ENCODE peak calls at places on chromosomes 6 and 20, in six cellular contexts. R, Z, P, D, K and Y are unnamed samples.

GRCh38 chr6:106486236-106486635 is 125.7 kb downstream of the CRYBG1 start:
- DNase-seq in P (no peak), K (no peak), Z (no peak), D (no peak), R (no peak), Y (no peak)

GRCh38 chr20:9611921-9612320 is 97.5 kb downstream of the LAMP5 start:
- DNase-seq in D (no peak), R (no peak), Z (no peak), K (no peak), P (no peak), Y (no peak)

GRCh38 chr6:143325379-143326140 is 124.9 kb downstream of the ADAT2 start:
- DNase-seq in D (no peak), R (peak; percentile 39), Z (no peak), P (no peak), K (no peak), Y (no peak)

GRCh38 chr20:33992145-33992922 is 1.4 kb upstream of the RALY start:
- DNase-seq in P (no peak), D (no peak), K (no peak), Z (no peak), R (peak; percentile 54), Y (peak; percentile 15)

GRCh38 chr6:16239798-16240123 is 1.4 kb downstream of the GMPR start:
- DNase-seq in Z (no peak), P (no peak), D (no peak), R (peak; percentile 49), K (no peak), Y (no peak)

GRCh38 chr6:30325150-30325872 is 1.4 kb upstream of the TRIM39 start:
- DNase-seq in D (peak; percentile 83), Z (no peak), K (no peak), R (peak; percentile 49), P (no peak), Y (no peak)

GRCh38 chr6:99745651-99746050 is 139.0 kb downstream of the PRDM13 start:
- DNase-seq in P (no peak), K (no peak), D (no peak), Z (no peak), R (no peak), Y (no peak)

GRCh38 chr6:130713144-130713543 is 114.1 kb upstream of the SMLR1 start:
- DNase-seq in R (no peak), P (no peak), Z (no peak), D (peak; percentile 28), K (no peak), Y (no peak)

GRCh38 chr6:20252311-20252710 is 40.0 kb upstream of the MBOAT1 start:
- DNase-seq in D (no peak), Z (no peak), P (no peak), K (no peak), R (no peak), Y (no peak)

GRCh38 chr6:27617700-27618689 is 145.1 kb upstream of the ZNF184 start:
- DNase-seq in P (no peak), D (peak; percentile 65), Z (no peak), K (no peak), R (peak; percentile 9), Y (no peak)

DNA sequence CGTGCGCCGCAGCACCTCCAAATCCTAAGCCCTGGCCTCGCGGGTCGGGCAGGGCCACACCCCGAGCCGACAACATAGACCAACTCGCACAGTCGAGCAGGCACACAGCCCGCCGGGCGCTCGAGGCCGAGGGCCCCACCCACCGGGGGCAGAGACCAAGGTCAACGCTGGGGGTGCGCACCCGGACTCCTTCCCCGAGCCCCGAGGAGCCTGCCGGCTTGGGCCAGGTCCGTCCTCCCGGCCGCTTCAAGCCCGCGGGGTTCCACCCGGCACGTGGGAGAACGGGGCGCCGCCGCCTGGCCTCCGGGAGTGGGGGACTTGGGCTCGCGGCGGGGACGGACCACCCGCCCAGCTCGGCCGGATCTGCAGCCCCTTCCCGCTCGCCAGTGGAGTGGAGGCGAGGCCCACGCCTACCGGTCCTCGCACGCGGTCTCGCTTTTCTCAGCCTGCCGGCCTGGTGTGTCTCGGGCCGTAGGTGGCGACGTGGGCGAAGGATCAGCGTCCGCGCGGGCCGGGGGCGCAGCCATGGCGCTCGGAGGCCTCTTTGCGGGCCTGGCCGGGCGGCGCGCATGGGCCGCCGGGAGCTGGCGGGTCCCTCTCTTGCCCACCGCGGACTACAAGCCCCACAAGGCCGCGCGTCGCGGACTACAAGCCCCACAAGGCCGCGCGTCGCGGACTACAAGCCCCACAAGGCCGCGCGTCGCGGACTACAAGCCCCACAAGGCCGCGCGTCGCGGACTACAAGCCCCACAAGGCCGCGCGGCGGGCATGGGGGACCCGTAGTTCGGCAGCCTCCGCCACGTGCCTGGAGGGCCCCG is at the start of gene UCKL1:
- DNase-seq in R (peak; percentile 91), D (peak; percentile 96), Z (peak; percentile 96), K (peak; percentile 80), P (peak; percentile 98), Y (peak; percentile 93)
- TF ChIP-seq CTCF in R (no peak), D (no peak), Z (no peak), K (no peak), P (no peak), Y (no peak)

DNA sequence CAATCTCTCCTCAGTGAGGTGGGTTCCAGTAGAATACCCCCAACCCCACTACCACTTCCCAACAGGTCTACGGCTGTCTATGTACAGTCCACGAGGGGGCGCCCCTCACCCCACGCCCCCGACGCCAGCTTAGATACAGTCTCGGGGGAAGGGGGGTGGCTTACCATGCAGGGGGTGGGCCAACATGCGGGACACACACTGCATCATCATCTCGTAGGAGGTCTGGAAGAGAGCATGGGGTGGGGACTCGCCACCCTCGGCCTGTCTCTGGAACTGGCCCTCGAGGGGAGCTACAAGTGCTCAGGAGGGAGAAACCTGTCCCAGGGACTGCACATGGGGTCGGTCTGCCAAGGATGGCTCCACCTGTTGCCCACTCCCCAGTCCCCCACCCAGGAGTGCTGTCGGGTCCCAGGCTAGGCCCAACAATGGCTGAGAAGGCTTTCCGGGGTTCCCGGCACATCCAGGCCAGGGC is 8.5 kb downstream of the MTCH1 start:
- DNase-seq in Z (no peak), P (peak; percentile 66), R (no peak), D (no peak), K (no peak), Y (peak; percentile 51)
- H3K4me3 ChIP-seq in Z (no peak overlapping the region), P (no peak overlapping the region), R (no peak overlapping the region), D (no peak overlapping the region), K (no peak overlapping the region), Y (no peak overlapping the region)

DNA sequence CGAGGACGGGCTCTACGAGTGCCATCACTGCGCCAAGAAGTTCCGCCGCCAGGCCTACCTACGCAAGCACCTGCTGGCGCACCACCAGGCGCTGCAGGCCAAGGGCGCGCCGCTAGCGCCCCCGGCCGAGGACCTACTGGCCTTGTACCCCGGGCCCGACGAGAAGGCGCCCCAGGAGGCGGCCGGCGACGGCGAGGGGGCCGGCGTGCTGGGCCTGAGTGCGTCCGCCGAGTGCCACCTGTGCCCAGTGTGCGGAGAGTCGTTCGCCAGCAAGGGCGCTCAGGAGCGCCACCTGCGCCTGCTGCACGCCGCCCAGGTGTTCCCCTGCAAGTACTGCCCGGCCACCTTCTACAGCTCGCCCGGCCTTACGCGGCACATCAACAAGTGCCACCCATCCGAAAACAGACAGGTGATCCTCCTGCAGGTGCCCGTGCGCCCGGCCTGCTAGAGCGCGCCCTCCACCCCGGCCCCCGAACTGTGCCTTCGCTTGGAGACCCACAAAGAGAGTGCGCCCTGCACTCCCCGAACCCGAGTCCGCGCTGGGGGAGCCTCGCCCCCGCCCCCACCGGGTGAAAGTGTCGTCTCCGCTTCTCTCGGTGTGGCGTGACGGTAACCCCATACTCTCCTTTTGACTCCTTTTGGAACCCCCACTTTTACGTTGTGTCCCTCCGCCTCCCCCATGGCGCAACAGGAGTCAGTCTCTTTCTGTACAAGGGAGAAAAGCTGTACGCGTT is 1.6 kb downstream of the INSM1 start:
- DNase-seq in D (peak; percentile 17), R (no peak), K (no peak), P (peak; percentile 82), Z (no peak), Y (peak; percentile 67)
- H3K27me3 ChIP-seq in D (peaks cover 88% of the 10 kb centered on the region), R (peaks cover 93% of the 10 kb centered on the region), K (peaks cover 85% of the 10 kb centered on the region), P (no peaks in the 10 kb centered on the region), Z (peaks cover 91% of the 10 kb centered on the region), Y (peaks cover 4% of the 10 kb centered on the region)

DNA sequence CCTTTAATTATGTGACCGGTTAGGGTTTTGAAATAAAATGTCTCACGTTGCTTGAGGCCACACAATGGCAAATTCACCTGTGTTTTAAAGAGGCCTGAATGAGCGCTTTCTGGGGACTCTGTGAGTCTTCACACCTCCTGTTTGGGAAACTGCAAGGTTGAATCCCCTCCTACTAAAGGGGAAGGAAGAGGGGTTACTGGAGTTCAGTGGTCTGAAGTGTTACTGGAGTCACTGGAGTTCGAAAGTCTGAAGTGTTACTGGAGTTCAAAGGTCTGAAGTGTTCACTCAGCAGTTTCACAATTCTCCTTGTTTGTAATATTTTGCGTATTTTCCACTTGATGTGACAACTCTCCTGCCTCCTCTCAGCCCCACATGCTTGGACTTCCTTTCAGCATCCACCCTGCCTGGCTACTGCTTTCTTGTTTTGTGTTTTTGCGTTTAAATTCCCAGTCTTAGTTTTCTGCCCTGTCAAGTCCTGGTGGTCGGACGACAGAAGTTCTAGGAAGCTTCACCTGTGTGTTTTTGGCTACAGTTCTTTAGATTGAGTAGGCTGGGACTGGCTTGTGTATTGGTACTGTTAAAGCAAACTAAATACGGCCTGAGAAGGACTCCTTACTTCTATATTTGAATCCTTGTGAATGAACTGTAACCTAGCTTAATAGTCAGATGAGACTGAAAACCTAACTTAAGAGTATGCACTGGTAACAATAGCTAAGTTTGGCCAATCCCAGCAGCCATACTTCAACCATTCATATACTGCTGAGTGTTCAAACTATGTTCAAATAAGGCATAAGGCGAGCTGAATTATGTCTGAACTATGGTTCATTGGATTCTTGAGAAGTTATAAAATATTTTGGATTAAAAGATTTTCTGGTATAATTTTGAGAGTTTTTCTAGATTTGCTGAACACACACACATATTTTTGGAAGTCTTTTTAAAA is 2.0 kb downstream of the SMPDL3A start:
- DNase-seq in D (peak; percentile 55), K (no peak), Z (no peak), P (no peak), R (peak; percentile 13), Y (no peak)
- TF ChIP-seq CTCF in D (peak; percentile 5), K (no peak), Z (no peak), P (no peak), R (no peak), Y (no peak)

GRCh38 chr20:38126146-38126912 is 38.7 kb downstream of the TGM2 start:
- DNase-seq in D (no peak), K (no peak), Z (no peak), P (no peak), R (no peak), Y (no peak)

GRCh38 chr20:38127920-38128528 is 37.0 kb downstream of the TGM2 start:
- DNase-seq in P (no peak), K (no peak), Z (no peak), R (no peak), D (no peak), Y (no peak)

GRCh38 chr20:38128691-38129090 is 36.4 kb downstream of the TGM2 start:
- DNase-seq in R (no peak), K (no peak), P (no peak), D (no peak), Z (no peak), Y (no peak)

GRCh38 chr20:38125157-38126056 is 39.7 kb downstream of the TGM2 start:
- DNase-seq in P (no peak), R (peak; percentile 58), K (no peak), Z (no peak), D (no peak), Y (no peak)

DNA sequence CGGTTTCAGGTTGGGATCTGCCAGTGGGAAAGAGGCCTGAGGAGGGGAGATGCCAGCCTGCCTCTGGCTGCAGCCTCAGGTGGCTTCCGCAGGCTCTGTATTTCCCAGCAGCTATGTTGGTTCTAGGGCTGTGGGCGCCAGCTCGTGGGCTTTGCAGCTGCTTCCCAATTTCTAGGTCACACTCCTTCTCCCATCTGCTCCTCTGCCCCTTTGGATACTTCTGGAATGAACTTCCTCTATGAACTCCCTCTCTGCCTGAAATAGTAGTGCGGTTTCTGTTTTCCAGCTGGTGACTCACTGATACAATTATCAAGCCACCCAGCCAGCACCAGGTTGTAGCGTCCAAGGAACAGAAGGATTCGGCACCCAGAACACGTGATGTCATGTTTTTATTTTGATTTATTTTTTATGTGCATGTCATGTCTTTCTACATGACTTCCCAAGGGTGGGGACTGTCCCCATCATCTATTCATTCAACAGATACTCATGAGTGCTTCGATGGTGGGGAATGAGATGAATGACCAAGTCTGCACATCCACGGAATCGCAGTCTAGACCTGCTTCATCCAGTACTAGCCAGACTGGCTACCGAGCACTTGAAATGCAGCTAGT is 38.0 kb downstream of the TGM2 start:
- DNase-seq in K (no peak), R (peak; percentile 83), P (no peak), D (peak; percentile 54), Z (no peak), Y (no peak)
- H3K4me3 ChIP-seq in K (no peak overlapping the region), R (no peak overlapping the region), P (no peak overlapping the region), D (no peak overlapping the region), Z (no peak overlapping the region), Y (no peak overlapping the region)